ENCODE peak calls at places on chromosomes 3 and 15, in four cellular contexts. L is HEK293T, E is K562, N is HepG2. Z is an unnamed sample.

GRCh38 chr3:124823648-124824047 is 63.5 kb downstream of the ITGB5 start:
- DNase-seq in L (no peak), E (no peak), N (no peak), Z (no peak)

GRCh38 chr3:72559377-72559776 is 288.9 kb downstream of the SHQ1 start:
- DNase-seq in L (no peak), E (no peak), N (no peak), Z (no peak)

GRCh38 chr3:126911162-126912026 is 71.5 kb upstream of the PLXNA1 start:
- DNase-seq in L (no peak), E (peak), N (peak), Z (peak)

GRCh38 chr3:37287776-37288175 is 113.4 kb upstream of the LRRFIP2 start:
- DNase-seq in L (no peak), E (no peak), N (no peak), Z (no peak)

GRCh38 chr3:156665296-156665695 is 9.1 kb upstream of the TIPARP start:
- DNase-seq in L (no peak), E (no peak), N (no peak), Z (no peak)

GRCh38 chr15:80494311-80494710 is 90.1 kb downstream of the ARNT2 start:
- DNase-seq in L (no peak), E (no peak), N (peak), Z (no peak)

GRCh38 chr3:133938770-133939495 is 43.3 kb upstream of the RAB6B start:
- DNase-seq in L (no peak), E (no peak), N (no peak), Z (no peak)

GRCh38 chr15:50828610-50829206 is 63.2 kb upstream of the SPPL2A start:
- DNase-seq in L (peak), E (no peak), N (peak), Z (no peak)

GRCh38 chr15:44231842-44232241 is 36.8 kb upstream of the FRMD5 start:
- DNase-seq in L (no peak), E (no peak), N (no peak), Z (no peak)

GRCh38 chr15:61951949-61952348 is 108.3 kb downstream of the VPS13C start:
- DNase-seq in L (no peak), E (no peak), N (no peak), Z (no peak)

GRCh38 chr15:71997691-71998090 is 120.3 kb downstream of the MYO9A start:
- DNase-seq in L (no peak), E (no peak), N (no peak), Z (no peak)

GRCh38 chr3:119091936-119092677 is 53.9 kb upstream of the TEX55 start:
- DNase-seq in L (no peak), E (no peak), N (no peak), Z (no peak)

GRCh38 chr3:53120336-53120735 is 9.9 kb downstream of the RFT1 start:
- DNase-seq in L (no peak), E (no peak), N (no peak), Z (no peak)

GRCh38 chr15:77187751-77188464 is 117.0 kb upstream of the TSPAN3 start:
- DNase-seq in L (no peak), E (no peak), N (no peak), Z (peak)

GRCh38 chr15:29021901-29022300 is 136.1 kb downstream of the APBA2 start:
- DNase-seq in L (no peak), E (no peak), N (no peak), Z (no peak)
- TF ChIP-seq TARDBP in L (no peak), E (no peak), N (no peak), Z (no peak)

DNA sequence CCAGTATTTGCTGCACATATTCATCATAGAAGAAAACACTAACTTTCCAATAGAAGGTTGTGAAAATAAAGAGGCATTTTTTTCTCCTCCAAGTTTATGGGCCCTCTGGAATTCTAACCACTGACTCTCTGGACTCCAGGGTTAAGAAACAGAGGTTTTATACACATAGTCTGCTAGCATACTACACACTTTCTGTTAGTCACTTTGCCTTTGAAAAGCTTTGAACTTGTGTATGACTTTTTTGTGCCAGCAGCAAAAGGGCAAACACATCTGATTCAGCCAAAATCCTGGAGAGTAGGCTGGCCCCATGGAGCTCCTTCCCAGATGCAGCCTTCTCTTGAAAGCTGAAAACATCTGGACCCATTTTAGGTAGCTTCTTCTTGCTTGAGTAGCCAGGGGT is 6.2 kb downstream of the ZIC4 start:
- DNase-seq in L (no peak), E (no peak), N (no peak), Z (no peak)
- TF ChIP-seq BHLHE40 in L (no peak), E (no peak), N (no peak), Z (no peak)

GRCh38 chr15:25730918-25731317 is 132.2 kb downstream of the ATP10A start:
- DNase-seq in L (no peak), E (no peak), N (no peak), Z (no peak)
- TF ChIP-seq TARDBP in L (no peak), E (no peak), N (no peak), Z (no peak)

DNA sequence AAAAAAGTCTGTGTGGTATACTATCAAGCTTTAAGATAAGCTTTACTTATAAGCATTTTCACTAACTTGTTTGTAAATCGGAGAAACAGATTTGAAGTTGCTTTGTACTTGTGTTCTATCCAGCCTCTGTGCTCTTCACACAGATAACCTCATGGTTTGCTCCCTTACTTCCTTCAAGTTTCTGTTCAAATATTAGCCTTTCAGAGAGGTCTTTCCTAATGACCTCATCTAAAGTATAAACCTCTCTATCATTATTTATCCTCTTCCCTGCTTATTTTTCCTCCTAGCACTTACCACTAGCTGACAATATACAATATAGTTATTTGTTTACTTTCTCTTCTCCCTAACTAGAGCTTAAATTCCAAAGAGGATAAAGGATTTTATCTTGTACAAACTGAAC is 180.0 kb downstream of the CBLB start:
- DNase-seq in L (no peak), E (no peak), N (peak), Z (no peak)
- TF ChIP-seq BHLHE40 in L (no peak), E (no peak), N (no peak), Z (no peak)

GRCh38 chr3:42666022-42666421 is 12.5 kb downstream of the ZBTB47 start:
- DNase-seq in L (no peak), E (no peak), N (no peak), Z (no peak)
- TF ChIP-seq TARDBP in L (no peak), E (no peak), N (no peak), Z (no peak)

DNA sequence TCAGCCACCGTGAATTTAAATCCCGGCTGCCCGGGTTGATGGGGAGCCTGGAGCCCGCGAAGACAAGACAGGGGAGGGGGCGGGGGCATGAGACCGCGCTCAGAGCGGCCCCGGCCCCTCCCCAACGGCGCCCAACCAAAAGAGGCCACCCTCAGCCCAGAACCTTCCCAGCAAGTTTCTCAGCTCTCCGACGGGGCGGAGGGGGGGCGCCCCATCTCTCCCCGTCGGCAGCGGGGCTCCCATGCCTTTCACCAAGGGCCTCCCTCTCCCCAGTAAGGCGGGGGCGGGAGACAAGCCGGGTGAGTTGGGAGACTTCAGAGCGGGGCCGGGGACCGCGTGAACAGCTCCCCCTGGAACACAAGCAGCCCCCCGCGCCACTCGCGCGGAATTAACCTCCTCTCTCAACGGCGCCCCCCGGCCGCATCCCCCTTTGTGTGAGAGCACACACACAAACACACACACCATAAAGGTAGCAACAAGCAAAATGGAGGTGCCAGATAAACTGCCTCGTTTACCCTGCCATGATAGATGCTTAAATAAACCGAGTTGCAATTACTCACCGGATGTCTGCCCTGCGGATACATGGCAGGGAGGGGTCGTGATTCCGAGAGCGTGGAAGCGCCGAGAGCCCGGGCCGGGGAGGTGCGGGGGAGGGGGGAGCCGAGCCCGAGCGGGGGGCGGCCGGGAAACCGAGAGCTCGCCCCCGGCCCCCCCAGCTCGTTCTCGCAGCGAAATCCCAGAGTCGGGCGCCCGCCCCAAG is 1.3 kb downstream of the TLE3 start:
- DNase-seq in L (no peak), E (peak), N (no peak), Z (no peak)
- TF ChIP-seq BHLHE40 in L (no peak), E (no peak), N (no peak), Z (no peak)